ENCODE peak calls at places on chromosomes 11 and 22, in four cellular contexts. One of them, this sample, is unnamed.

GRCh38 chr11:77375114-77375513 is 73.6 kb upstream of the GDPD4 start:
- DNase-seq in right cardiac atrium: no peak
- DNase-seq in lower lobe of right lung: no peak
- DNase-seq in stimulated activated CD4-positive, alpha-beta T cell treated with anti-CD3 and anti-CD28 coated beads, Interleukin-1b, Interleukin-23, amount 100 ng/mL, for 24 hours: no peak
- DNase-seq in this sample: no peak

GRCh38 chr11:63858628-63859550 is 20.0 kb downstream of the MARK2 start:
- DNase-seq in right cardiac atrium: peak; percentile 44
- DNase-seq in lower lobe of right lung: no peak
- DNase-seq in stimulated activated CD4-positive, alpha-beta T cell treated with anti-CD3 and anti-CD28 coated beads, Interleukin-1b, Interleukin-23, amount 100 ng/mL, for 24 hours: no peak
- DNase-seq in this sample: peak; percentile 27

GRCh38 chr11:8011981-8012444 is 24.9 kb downstream of the EIF3F start:
- DNase-seq in right cardiac atrium: no peak
- DNase-seq in lower lobe of right lung: no peak
- DNase-seq in stimulated activated CD4-positive, alpha-beta T cell treated with anti-CD3 and anti-CD28 coated beads, Interleukin-1b, Interleukin-23, amount 100 ng/mL, for 24 hours: no peak
- DNase-seq in this sample: no peak

GRCh38 chr22:43642807-43643206 is 169.3 kb downstream of the EFCAB6 start:
- DNase-seq in right cardiac atrium: no peak
- DNase-seq in lower lobe of right lung: no peak
- DNase-seq in stimulated activated CD4-positive, alpha-beta T cell treated with anti-CD3 and anti-CD28 coated beads, Interleukin-1b, Interleukin-23, amount 100 ng/mL, for 24 hours: no peak
- DNase-seq in this sample: no peak

GRCh38 chr11:15897211-15897960 is 459.0 kb downstream of the SOX6 start:
- DNase-seq in right cardiac atrium: no peak
- DNase-seq in lower lobe of right lung: no peak
- DNase-seq in stimulated activated CD4-positive, alpha-beta T cell treated with anti-CD3 and anti-CD28 coated beads, Interleukin-1b, Interleukin-23, amount 100 ng/mL, for 24 hours: no peak
- DNase-seq in this sample: no peak

GRCh38 chr22:43531651-43532050 is 119.8 kb downstream of the MPPED1 start:
- DNase-seq in right cardiac atrium: no peak
- DNase-seq in lower lobe of right lung: no peak
- DNase-seq in stimulated activated CD4-positive, alpha-beta T cell treated with anti-CD3 and anti-CD28 coated beads, Interleukin-1b, Interleukin-23, amount 100 ng/mL, for 24 hours: no peak
- DNase-seq in this sample: no peak

GRCh38 chr11:77126156-77126775 is 1.8 kb upstream of the MYO7A start:
- DNase-seq in right cardiac atrium: no peak
- DNase-seq in lower lobe of right lung: no peak
- DNase-seq in stimulated activated CD4-positive, alpha-beta T cell treated with anti-CD3 and anti-CD28 coated beads, Interleukin-1b, Interleukin-23, amount 100 ng/mL, for 24 hours: no peak
- DNase-seq in this sample: no peak

GRCh38 chr11:74611369-74611861 is 19.0 kb downstream of the POLD3 start:
- DNase-seq in right cardiac atrium: no peak
- DNase-seq in lower lobe of right lung: no peak
- DNase-seq in stimulated activated CD4-positive, alpha-beta T cell treated with anti-CD3 and anti-CD28 coated beads, Interleukin-1b, Interleukin-23, amount 100 ng/mL, for 24 hours: no peak
- DNase-seq in this sample: no peak

GRCh38 chr11:65132988-65133700 is 1.2 kb downstream of the SYVN1 start:
- DNase-seq in right cardiac atrium: peak; percentile 30
- DNase-seq in lower lobe of right lung: peak; percentile 85
- DNase-seq in stimulated activated CD4-positive, alpha-beta T cell treated with anti-CD3 and anti-CD28 coated beads, Interleukin-1b, Interleukin-23, amount 100 ng/mL, for 24 hours: no peak
- DNase-seq in this sample: no peak

GRCh38 chr11:110989734-110990133 is 255.8 kb upstream of the POU2AF2 start:
- DNase-seq in right cardiac atrium: no peak
- DNase-seq in lower lobe of right lung: no peak
- DNase-seq in stimulated activated CD4-positive, alpha-beta T cell treated with anti-CD3 and anti-CD28 coated beads, Interleukin-1b, Interleukin-23, amount 100 ng/mL, for 24 hours: no peak
- DNase-seq in this sample: no peak

GRCh38 chr11:77047007-77047927 is 13.1 kb downstream of the B3GNT6 start:
- DNase-seq in right cardiac atrium: peak; percentile 70
- DNase-seq in lower lobe of right lung: no peak
- DNase-seq in stimulated activated CD4-positive, alpha-beta T cell treated with anti-CD3 and anti-CD28 coated beads, Interleukin-1b, Interleukin-23, amount 100 ng/mL, for 24 hours: peak; percentile 55
- DNase-seq in this sample: peak; percentile 36

GRCh38 chr11:19393941-19394340 is 153.2 kb upstream of the E2F8 start:
- DNase-seq in right cardiac atrium: no peak
- DNase-seq in lower lobe of right lung: no peak
- DNase-seq in stimulated activated CD4-positive, alpha-beta T cell treated with anti-CD3 and anti-CD28 coated beads, Interleukin-1b, Interleukin-23, amount 100 ng/mL, for 24 hours: no peak
- DNase-seq in this sample: no peak

GRCh38 chr11:12687740-12688139 is 13.5 kb downstream of the TEAD1 start:
- DNase-seq in right cardiac atrium: no peak
- DNase-seq in lower lobe of right lung: no peak
- DNase-seq in stimulated activated CD4-positive, alpha-beta T cell treated with anti-CD3 and anti-CD28 coated beads, Interleukin-1b, Interleukin-23, amount 100 ng/mL, for 24 hours: no peak
- DNase-seq in this sample: no peak

GRCh38 chr11:128451651-128452470 is 135.5 kb downstream of the ETS1 start:
- DNase-seq in right cardiac atrium: peak; percentile 90
- DNase-seq in lower lobe of right lung: peak; percentile 74
- DNase-seq in stimulated activated CD4-positive, alpha-beta T cell treated with anti-CD3 and anti-CD28 coated beads, Interleukin-1b, Interleukin-23, amount 100 ng/mL, for 24 hours: no peak
- DNase-seq in this sample: peak; percentile 62

GRCh38 chr11:32053151-32053550 is 37.7 kb upstream of the RCN1 start:
- DNase-seq in right cardiac atrium: no peak
- DNase-seq in lower lobe of right lung: no peak
- DNase-seq in stimulated activated CD4-positive, alpha-beta T cell treated with anti-CD3 and anti-CD28 coated beads, Interleukin-1b, Interleukin-23, amount 100 ng/mL, for 24 hours: no peak
- DNase-seq in this sample: no peak

GRCh38 chr11:31872074-31872440 is 60.9 kb upstream of the PAX6 start:
- DNase-seq in right cardiac atrium: no peak
- DNase-seq in lower lobe of right lung: no peak
- DNase-seq in stimulated activated CD4-positive, alpha-beta T cell treated with anti-CD3 and anti-CD28 coated beads, Interleukin-1b, Interleukin-23, amount 100 ng/mL, for 24 hours: no peak
- DNase-seq in this sample: no peak

GRCh38 chr11:95520765-95521542 is 268.6 kb downstream of the FAM76B start:
- DNase-seq in right cardiac atrium: no peak
- DNase-seq in lower lobe of right lung: no peak
- DNase-seq in stimulated activated CD4-positive, alpha-beta T cell treated with anti-CD3 and anti-CD28 coated beads, Interleukin-1b, Interleukin-23, amount 100 ng/mL, for 24 hours: no peak
- DNase-seq in this sample: no peak

GRCh38 chr11:123212406-123212805 is 17.4 kb upstream of the CLMP start:
- DNase-seq in right cardiac atrium: no peak
- DNase-seq in lower lobe of right lung: no peak
- DNase-seq in stimulated activated CD4-positive, alpha-beta T cell treated with anti-CD3 and anti-CD28 coated beads, Interleukin-1b, Interleukin-23, amount 100 ng/mL, for 24 hours: no peak
- DNase-seq in this sample: no peak

GRCh38 chr11:36091256-36091811 is 147.5 kb downstream of the LDLRAD3 start:
- DNase-seq in right cardiac atrium: no peak
- DNase-seq in lower lobe of right lung: no peak
- DNase-seq in stimulated activated CD4-positive, alpha-beta T cell treated with anti-CD3 and anti-CD28 coated beads, Interleukin-1b, Interleukin-23, amount 100 ng/mL, for 24 hours: no peak
- DNase-seq in this sample: no peak

GRCh38 chr11:103789957-103790356 is 246.5 kb upstream of the DDI1 start:
- DNase-seq in right cardiac atrium: no peak
- DNase-seq in lower lobe of right lung: no peak
- DNase-seq in stimulated activated CD4-positive, alpha-beta T cell treated with anti-CD3 and anti-CD28 coated beads, Interleukin-1b, Interleukin-23, amount 100 ng/mL, for 24 hours: no peak
- DNase-seq in this sample: no peak

GRCh38 chr11:110376711-110377324 is 52.9 kb upstream of the FDX1 start:
- DNase-seq in right cardiac atrium: peak; percentile 83
- DNase-seq in lower lobe of right lung: peak; percentile 74
- DNase-seq in stimulated activated CD4-positive, alpha-beta T cell treated with anti-CD3 and anti-CD28 coated beads, Interleukin-1b, Interleukin-23, amount 100 ng/mL, for 24 hours: no peak
- DNase-seq in this sample: peak; percentile 50

GRCh38 chr11:76462317-76462716 is 17.5 kb downstream of the EMSY start:
- DNase-seq in right cardiac atrium: no peak
- DNase-seq in lower lobe of right lung: no peak
- DNase-seq in stimulated activated CD4-positive, alpha-beta T cell treated with anti-CD3 and anti-CD28 coated beads, Interleukin-1b, Interleukin-23, amount 100 ng/mL, for 24 hours: no peak
- DNase-seq in this sample: no peak

GRCh38 chr11:11505701-11506100 is 116.1 kb downstream of the GALNT18 start:
- DNase-seq in right cardiac atrium: no peak
- DNase-seq in lower lobe of right lung: no peak
- DNase-seq in stimulated activated CD4-positive, alpha-beta T cell treated with anti-CD3 and anti-CD28 coated beads, Interleukin-1b, Interleukin-23, amount 100 ng/mL, for 24 hours: no peak
- DNase-seq in this sample: no peak

GRCh38 chr11:120079750-120080610 is 57.9 kb downstream of the TRIM29 start:
- DNase-seq in right cardiac atrium: no peak
- DNase-seq in lower lobe of right lung: no peak
- DNase-seq in stimulated activated CD4-positive, alpha-beta T cell treated with anti-CD3 and anti-CD28 coated beads, Interleukin-1b, Interleukin-23, amount 100 ng/mL, for 24 hours: peak; percentile 14
- DNase-seq in this sample: peak; percentile 19

GRCh38 chr11:1744879-1745700 is 5.3 kb downstream of the IFITM10 start:
- DNase-seq in right cardiac atrium: no peak
- DNase-seq in lower lobe of right lung: no peak
- DNase-seq in stimulated activated CD4-positive, alpha-beta T cell treated with anti-CD3 and anti-CD28 coated beads, Interleukin-1b, Interleukin-23, amount 100 ng/mL, for 24 hours: no peak
- DNase-seq in this sample: no peak

GRCh38 chr11:48004456-48004855 is 24.1 kb downstream of the PTPRJ start:
- DNase-seq in right cardiac atrium: no peak
- DNase-seq in lower lobe of right lung: no peak
- DNase-seq in stimulated activated CD4-positive, alpha-beta T cell treated with anti-CD3 and anti-CD28 coated beads, Interleukin-1b, Interleukin-23, amount 100 ng/mL, for 24 hours: no peak
- DNase-seq in this sample: no peak

GRCh38 chr11:64971421-64972233 is at the start of gene MAJIN:
- DNase-seq in right cardiac atrium: peak; percentile 88
- DNase-seq in lower lobe of right lung: peak; percentile 90
- DNase-seq in stimulated activated CD4-positive, alpha-beta T cell treated with anti-CD3 and anti-CD28 coated beads, Interleukin-1b, Interleukin-23, amount 100 ng/mL, for 24 hours: peak; percentile 90
- DNase-seq in this sample: peak; percentile 88

GRCh38 chr11:102476069-102476468 is 23.5 kb upstream of the TMEM123 start:
- DNase-seq in right cardiac atrium: no peak
- DNase-seq in lower lobe of right lung: no peak
- DNase-seq in stimulated activated CD4-positive, alpha-beta T cell treated with anti-CD3 and anti-CD28 coated beads, Interleukin-1b, Interleukin-23, amount 100 ng/mL, for 24 hours: no peak
- DNase-seq in this sample: no peak

GRCh38 chr22:38871360-38872171 is 450 bp downstream of the CBX6 start:
- DNase-seq in right cardiac atrium: no peak
- DNase-seq in lower lobe of right lung: peak; percentile 52
- DNase-seq in stimulated activated CD4-positive, alpha-beta T cell treated with anti-CD3 and anti-CD28 coated beads, Interleukin-1b, Interleukin-23, amount 100 ng/mL, for 24 hours: no peak
- DNase-seq in this sample: no peak

GRCh38 chr11:17722000-17722643 is 2.8 kb downstream of the MYOD1 start:
- DNase-seq in right cardiac atrium: no peak
- DNase-seq in lower lobe of right lung: no peak
- DNase-seq in stimulated activated CD4-positive, alpha-beta T cell treated with anti-CD3 and anti-CD28 coated beads, Interleukin-1b, Interleukin-23, amount 100 ng/mL, for 24 hours: no peak
- DNase-seq in this sample: no peak

This sample was measured in left ventricle myocardium inferior.